ENCODE peak calls at places on chromosomes 13 and 19, in ten cellular contexts. X, D, B, V, E, M, Z, F, Q and C are unnamed samples.

GRCh38 chr19:19447536-19448237 is 42.2 kb downstream of the GATAD2A start:
- DNase-seq in X (no peak), D (peak), B (no peak), V (no peak), E (no peak), M (no peak), Z (no peak), F (no peak), Q (no peak), C (no peak)

GRCh38 chr13:68923995-68924394 is 1183.6 kb upstream of the ATXN8OS start:
- DNase-seq in X (no peak), D (no peak), B (no peak), V (no peak), E (no peak), M (no peak), Z (no peak), F (no peak), Q (no peak), C (no peak)

GRCh38 chr13:110562696-110563462 is 1.4 kb upstream of the RAB20 start:
- DNase-seq in X (no peak), D (no peak), B (no peak), V (no peak), E (no peak), M (no peak), Z (no peak), F (no peak), Q (no peak), C (no peak)

GRCh38 chr19:16668176-16668575 is 7.2 kb downstream of the TMEM38A start:
- DNase-seq in X (no peak), D (no peak), B (no peak), V (no peak), E (no peak), M (no peak), Z (no peak), F (no peak), Q (no peak), C (no peak)

GRCh38 chr19:4807188-4807587 is 15.7 kb downstream of the FEM1A start:
- DNase-seq in X (no peak), D (no peak), B (peak), V (no peak), E (peak), M (no peak), Z (peak), F (no peak), Q (no peak), C (no peak)

GRCh38 chr13:21079761-21080730 is 18.7 kb upstream of the LATS2 start:
- DNase-seq in X (peak), D (no peak), B (no peak), V (no peak), E (no peak), M (no peak), Z (no peak), F (no peak), Q (peak), C (peak)

GRCh38 chr13:41465215-41465907 is 8.0 kb downstream of the RGCC start:
- DNase-seq in X (peak), D (peak), B (peak), V (no peak), E (no peak), M (no peak), Z (no peak), F (peak), Q (peak), C (no peak)

GRCh38 chr19:28569132-28570114 is 643.5 kb downstream of the UQCRFS1 start:
- DNase-seq in X (no peak), D (no peak), B (no peak), V (no peak), E (no peak), M (no peak), Z (no peak), F (no peak), Q (no peak), C (no peak)

GRCh38 chr19:37055330-37055729 is 22.9 kb upstream of the ZNF420 start:
- DNase-seq in X (no peak), D (no peak), B (no peak), V (no peak), E (no peak), M (no peak), Z (no peak), F (no peak), Q (no peak), C (no peak)

GRCh38 chr19:13842294-13843103 is 34.4 kb upstream of the NANOS3 start:
- DNase-seq in X (no peak), D (peak), B (peak), V (no peak), E (peak), M (no peak), Z (no peak), F (peak), Q (peak), C (no peak)

GRCh38 chr13:99034333-99035085 is 56.6 kb upstream of the DOCK9 start:
- DNase-seq in X (no peak), D (no peak), B (no peak), V (no peak), E (no peak), M (no peak), Z (no peak), F (no peak), Q (no peak), C (no peak)

GRCh38 chr19:49165111-49165750 is 7.6 kb downstream of the TRPM4 start:
- DNase-seq in X (peak), D (no peak), B (peak), V (no peak), E (no peak), M (peak), Z (peak), F (no peak), Q (no peak), C (no peak)

GRCh38 chr19:35095667-35096368 is 19.8 kb upstream of the FXYD3 start:
- DNase-seq in X (no peak), D (no peak), B (no peak), V (no peak), E (no peak), M (no peak), Z (no peak), F (no peak), Q (peak), C (no peak)

GRCh38 chr19:958967-959685 is 25.0 kb upstream of the WDR18 start:
- DNase-seq in X (peak), D (peak), B (no peak), V (no peak), E (no peak), M (peak), Z (peak), F (peak), Q (peak), C (no peak)

GRCh38 chr13:42832341-42833153 is 51.2 kb downstream of the FAM216B start:
- DNase-seq in X (peak), D (no peak), B (peak), V (no peak), E (no peak), M (no peak), Z (no peak), F (no peak), Q (no peak), C (no peak)

GRCh38 chr19:5765220-5765619 is 19.3 kb downstream of the PRR22 start:
- DNase-seq in X (no peak), D (no peak), B (no peak), V (no peak), E (no peak), M (no peak), Z (no peak), F (no peak), Q (no peak), C (no peak)

GRCh38 chr13:110371550-110372465 is 64.7 kb downstream of the COL4A2 start:
- DNase-seq in X (peak), D (no peak), B (no peak), V (no peak), E (no peak), M (no peak), Z (no peak), F (no peak), Q (no peak), C (no peak)

GRCh38 chr19:1000095-1000494 is at the start of gene GRIN3B:
- DNase-seq in X (no peak), D (peak), B (peak), V (no peak), E (no peak), M (no peak), Z (no peak), F (peak), Q (peak), C (peak)

GRCh38 chr13:102141625-102142472 is 260.0 kb downstream of the FGF14 start:
- DNase-seq in X (peak), D (no peak), B (no peak), V (no peak), E (no peak), M (no peak), Z (no peak), F (no peak), Q (peak), C (no peak)

GRCh38 chr19:35777411-35777841 is 2.1 kb downstream of the ARHGAP33 start:
- DNase-seq in X (no peak), D (no peak), B (no peak), V (no peak), E (peak), M (peak), Z (no peak), F (no peak), Q (no peak), C (no peak)

GRCh38 chr19:10774893-10775292 is 57.0 kb downstream of the DNM2 start:
- DNase-seq in X (no peak), D (no peak), B (no peak), V (no peak), E (no peak), M (no peak), Z (no peak), F (no peak), Q (no peak), C (no peak)

GRCh38 chr19:17021793-17022590 is 4.6 kb downstream of the CPAMD8 start:
- DNase-seq in X (no peak), D (no peak), B (no peak), V (no peak), E (no peak), M (no peak), Z (no peak), F (no peak), Q (peak), C (no peak)

GRCh38 chr19:28701491-28701890 is 511.5 kb downstream of the UQCRFS1 start:
- DNase-seq in X (peak), D (no peak), B (no peak), V (no peak), E (no peak), M (no peak), Z (no peak), F (no peak), Q (no peak), C (no peak)

GRCh38 chr19:46890423-46891170 is 29.8 kb downstream of the ARHGAP35 start:
- DNase-seq in X (peak), D (no peak), B (no peak), V (no peak), E (no peak), M (no peak), Z (no peak), F (no peak), Q (no peak), C (no peak)

GRCh38 chr13:58048670-58049069 is 417.1 kb downstream of the PCDH17 start:
- DNase-seq in X (peak), D (no peak), B (no peak), V (no peak), E (no peak), M (no peak), Z (no peak), F (no peak), Q (peak), C (no peak)

GRCh38 chr13:76440568-76440967 is 445.6 kb downstream of the KCTD12 start:
- DNase-seq in X (no peak), D (no peak), B (no peak), V (no peak), E (peak), M (no peak), Z (no peak), F (no peak), Q (no peak), C (no peak)

GRCh38 chr13:23570099-23570926 is at the start of gene TNFRSF19:
- DNase-seq in X (peak), D (no peak), B (no peak), V (no peak), E (no peak), M (no peak), Z (no peak), F (no peak), Q (no peak), C (no peak)

GRCh38 chr13:48527955-48528354 is 4.9 kb downstream of the RCBTB2 start:
- DNase-seq in X (no peak), D (no peak), B (no peak), V (no peak), E (no peak), M (no peak), Z (no peak), F (no peak), Q (no peak), C (no peak)

GRCh38 chr13:46182491-46182877 is 507 bp upstream of the LCP1 start:
- DNase-seq in X (no peak), D (peak), B (no peak), V (no peak), E (no peak), M (no peak), Z (no peak), F (no peak), Q (no peak), C (no peak)

GRCh38 chr13:40652588-40652940 is 13.9 kb downstream of the FOXO1 start:
- DNase-seq in X (no peak), D (no peak), B (no peak), V (no peak), E (no peak), M (no peak), Z (no peak), F (no peak), Q (no peak), C (no peak)

GRCh38 chr13:77784531-77784930 is 87.0 kb downstream of the SLAIN1 start:
- DNase-seq in X (no peak), D (no peak), B (no peak), V (no peak), E (no peak), M (no peak), Z (no peak), F (no peak), Q (no peak), C (no peak)

GRCh38 chr19:369876-370275 is 25.3 kb upstream of the MIER2 start:
- DNase-seq in X (no peak), D (no peak), B (no peak), V (no peak), E (no peak), M (no peak), Z (no peak), F (no peak), Q (no peak), C (no peak)

GRCh38 chr13:100197116-100197515 is 108.2 kb downstream of the PCCA start:
- DNase-seq in X (no peak), D (no peak), B (no peak), V (no peak), E (no peak), M (no peak), Z (no peak), F (no peak), Q (no peak), C (no peak)

GRCh38 chr19:4754248-4754647 is 30.6 kb upstream of the DPP9 start:
- DNase-seq in X (no peak), D (no peak), B (no peak), V (no peak), E (no peak), M (no peak), Z (no peak), F (no peak), Q (no peak), C (no peak)

GRCh38 chr19:31214086-31214485 is 135.2 kb downstream of the TSHZ3 start:
- DNase-seq in X (peak), D (peak), B (peak), V (no peak), E (no peak), M (no peak), Z (no peak), F (peak), Q (peak), C (peak)

GRCh38 chr13:111929036-111929616 is 137.8 kb upstream of the SOX1 start:
- DNase-seq in X (no peak), D (no peak), B (no peak), V (no peak), E (no peak), M (peak), Z (no peak), F (no peak), Q (no peak), C (no peak)

GRCh38 chr13:87331178-87331577 is 340.0 kb upstream of the SLITRK5 start:
- DNase-seq in X (peak), D (no peak), B (no peak), V (no peak), E (peak), M (no peak), Z (no peak), F (no peak), Q (peak), C (no peak)

GRCh38 chr13:113598081-113598410 is 13.5 kb downstream of the TFDP1 start:
- DNase-seq in X (no peak), D (no peak), B (no peak), V (no peak), E (no peak), M (no peak), Z (no peak), F (no peak), Q (no peak), C (no peak)

GRCh38 chr19:15649526-15649925 is 8.8 kb downstream of the CYP4F3 start:
- DNase-seq in X (no peak), D (no peak), B (no peak), V (no peak), E (no peak), M (no peak), Z (no peak), F (no peak), Q (no peak), C (no peak)